ENCODE peak calls at places on chromosome 1, in nine cellular contexts. K is hepatocyte, M is neural progenitor cell, S is PC-3, F is HCT116, Y is GM23338, T is GM23248, G is SK-N-SH, P is MM.1S. L is an unnamed sample.

GRCh38 chr1:167667536-167667935 is 37.5 kb downstream of the RCSD1 start:
- DNase-seq in K (no peak), M (no peak), S (no peak), F (no peak), Y (no peak), T (no peak), G (no peak), P (no peak), L (no peak)

GRCh38 chr1:209601809-209602657 is 18.5 kb downstream of the CAMK1G start:
- DNase-seq in K (peak), M (peak), S (peak), F (peak), Y (peak), T (peak), G (peak), P (peak), L (peak)

GRCh38 chr1:53542551-53542950 is 83.4 kb downstream of the DMRTB1 start:
- DNase-seq in K (no peak), M (no peak), S (no peak), F (no peak), Y (no peak), T (no peak), G (no peak), P (no peak), L (no peak)

GRCh38 chr1:232191560-232191959 is 438.4 kb downstream of the SIPA1L2 start:
- DNase-seq in K (no peak), M (no peak), S (no peak), F (no peak), Y (no peak), T (no peak), G (no peak), P (no peak), L (no peak)

GRCh38 chr1:165290143-165290542 is 66.4 kb downstream of the LMX1A start:
- DNase-seq in K (no peak), M (no peak), S (peak), F (no peak), Y (peak), T (peak), G (peak), P (no peak), L (no peak)

GRCh38 chr1:110159160-110159559 is 8.9 kb downstream of the SLC6A17 start:
- DNase-seq in K (no peak), M (no peak), S (no peak), F (no peak), Y (no peak), T (no peak), G (no peak), P (no peak), L (no peak)

GRCh38 chr1:39754026-39754569 is 15.4 kb downstream of the PPIE start:
- DNase-seq in K (no peak), M (no peak), S (peak), F (no peak), Y (no peak), T (peak), G (no peak), P (no peak), L (no peak)

GRCh38 chr1:227131193-227131592 is 187.1 kb downstream of the CDC42BPA start:
- DNase-seq in K (peak), M (peak), S (peak), F (peak), Y (peak), T (peak), G (peak), P (peak), L (peak)

GRCh38 chr1:18319099-18319498 is 161.6 kb upstream of the KLHDC7A start:
- DNase-seq in K (no peak), M (no peak), S (no peak), F (peak), Y (no peak), T (no peak), G (no peak), P (no peak), L (no peak)

GRCh38 chr1:150970818-150971582 is 3.6 kb downstream of the CERS2 start:
- DNase-seq in K (peak), M (peak), S (no peak), F (no peak), Y (peak), T (peak), G (no peak), P (no peak), L (no peak)

GRCh38 chr1:150971583-150972416 is 2.8 kb downstream of the CERS2 start:
- DNase-seq in K (peak), M (peak), S (no peak), F (no peak), Y (peak), T (peak), G (peak), P (no peak), L (peak)

GRCh38 chr1:150966011-150966410 is 8.6 kb downstream of the CERS2 start:
- DNase-seq in K (no peak), M (no peak), S (no peak), F (no peak), Y (no peak), T (no peak), G (no peak), P (no peak), L (no peak)

GRCh38 chr1:150968491-150968890 is 6.1 kb downstream of the CERS2 start:
- DNase-seq in K (no peak), M (no peak), S (no peak), F (no peak), Y (no peak), T (no peak), G (no peak), P (no peak), L (no peak)

GRCh38 chr1:150967936-150968335 is 6.7 kb downstream of the CERS2 start:
- DNase-seq in K (no peak), M (no peak), S (no peak), F (no peak), Y (no peak), T (no peak), G (no peak), P (no peak), L (no peak)
- H3K27ac ChIP-seq in K (no peak), M (no peak), S (no peak), F (no peak), Y (no peak), T (no peak), G (no peak), P (no peak), L (no peak)

GRCh38 chr1:6448749-6449631 is 17.0 kb downstream of the TNFRSF25 start:
- DNase-seq in K (peak), M (peak), S (peak), F (no peak), Y (peak), T (peak), G (peak), P (no peak), L (no peak)

GRCh38 chr1:6447016-6447817 is 18.8 kb downstream of the TNFRSF25 start:
- DNase-seq in K (no peak), M (peak), S (no peak), F (no peak), Y (peak), T (no peak), G (no peak), P (no peak), L (peak)

GRCh38 chr1:6450005-6450450 is 15.9 kb downstream of the TNFRSF25 start:
- DNase-seq in K (no peak), M (no peak), S (no peak), F (no peak), Y (no peak), T (no peak), G (no peak), P (no peak), L (no peak)

GRCh38 chr1:6446665-6447015 is 19.3 kb downstream of the TNFRSF25 start:
- DNase-seq in K (no peak), M (no peak), S (no peak), F (no peak), Y (no peak), T (no peak), G (no peak), P (no peak), L (no peak)

GRCh38 chr1:6447818-6448748 is 17.9 kb downstream of the TNFRSF25 start:
- DNase-seq in K (peak), M (peak), S (peak), F (peak), Y (peak), T (no peak), G (no peak), P (peak), L (peak)
- TF ChIP-seq EZH2phosphoT487 in K (peak), M (no peak), S (no peak), F (no peak), Y (no peak), T (no peak), G (no peak), P (no peak), L (no peak)

DNA sequence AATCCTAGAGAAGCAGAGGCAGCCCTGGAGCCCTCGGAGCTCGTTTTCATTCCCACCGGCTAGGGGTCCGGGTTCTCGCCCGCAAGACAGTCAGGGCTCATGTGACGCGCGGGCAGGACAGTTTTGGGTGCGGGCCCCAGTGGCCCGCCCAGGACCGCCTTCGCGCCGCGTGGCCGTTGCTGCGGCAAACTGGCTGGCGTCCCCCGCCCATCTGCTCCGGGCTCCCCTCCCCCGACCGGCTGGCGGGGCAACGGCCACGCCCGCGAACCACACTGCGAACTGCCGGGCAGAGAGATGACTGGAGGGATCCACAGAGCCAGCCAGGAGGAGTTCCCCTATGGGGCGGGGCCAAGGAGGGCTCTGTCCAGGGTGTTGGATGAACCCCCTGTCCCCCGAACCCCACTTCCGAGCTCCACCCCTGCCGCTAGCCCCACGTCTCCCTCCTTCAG is 899 bp upstream of the HES2 start:
- DNase-seq in K (no peak), M (peak), S (no peak), F (no peak), Y (peak), T (peak), G (no peak), P (no peak), L (no peak)
- H3K4me2 ChIP-seq in K (peak), M (peak), S (peak), F (peak), Y (peak), T (peak), G (no peak), P (no peak), L (no peak)

DNA sequence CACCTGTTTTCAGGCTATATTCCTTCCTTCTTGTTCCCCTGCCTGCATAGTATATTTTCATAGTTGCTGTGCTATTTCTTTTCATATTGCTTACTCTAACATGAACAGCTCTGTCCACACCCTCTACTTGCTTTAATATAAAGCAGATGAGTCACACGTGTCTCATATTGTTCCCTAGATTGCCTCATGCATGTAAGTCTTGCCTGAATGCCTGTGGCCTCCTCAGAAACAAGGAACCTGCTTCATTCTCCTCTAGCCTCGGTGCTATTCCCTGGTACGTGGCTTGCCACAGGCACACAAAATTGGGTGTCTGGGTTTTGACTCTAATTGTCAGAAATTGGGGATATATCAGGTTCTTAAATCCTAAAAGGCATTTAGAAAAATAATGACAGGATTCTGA is 16.5 kb upstream of the PKP1 start:
- DNase-seq in K (peak), M (no peak), S (peak), F (no peak), Y (no peak), T (peak), G (no peak), P (no peak), L (no peak)
- H3K27ac ChIP-seq in K (no peak), M (no peak), S (peak), F (no peak), Y (no peak), T (peak), G (peak), P (no peak), L (no peak)

GRCh38 chr1:85605519-85606413 is 25.2 kb downstream of the CCN1 start:
- DNase-seq in K (peak), M (no peak), S (peak), F (no peak), Y (no peak), T (peak), G (no peak), P (no peak), L (peak)
- TF ChIP-seq EZH2phosphoT487 in K (no peak), M (no peak), S (no peak), F (no peak), Y (no peak), T (no peak), G (no peak), P (no peak), L (no peak)

DNA sequence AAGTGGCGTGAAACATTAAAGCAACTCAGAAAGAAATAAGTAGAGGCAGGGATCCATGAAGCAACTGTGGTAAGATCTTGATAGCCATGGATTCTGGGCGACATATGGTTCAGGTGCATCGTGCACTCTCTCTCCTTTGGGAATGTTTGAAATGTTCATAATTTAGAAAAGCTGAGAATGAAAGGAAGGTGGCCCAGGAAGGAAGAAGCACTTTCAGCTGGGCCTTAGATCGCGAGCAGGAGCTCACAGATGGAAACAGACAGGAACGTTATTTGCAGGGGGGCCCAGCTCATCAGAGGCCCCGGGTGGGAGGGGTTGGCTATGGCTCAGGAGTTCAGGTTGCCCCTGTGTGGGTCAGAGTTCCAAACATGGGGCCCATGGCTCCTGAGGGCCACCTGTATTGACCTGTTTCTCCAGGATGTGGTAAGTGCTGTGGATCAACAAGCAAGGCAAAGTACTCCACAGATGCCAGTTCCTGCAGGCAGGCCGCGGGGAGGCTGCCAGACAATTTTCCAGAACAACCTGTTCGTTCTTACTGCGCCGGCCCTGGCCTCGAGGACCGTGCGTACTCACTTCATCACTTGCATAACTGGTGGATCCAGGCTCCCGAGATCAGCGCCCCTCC is 253.2 kb downstream of the TOMM20 start:
- DNase-seq in K (no peak), M (no peak), S (no peak), F (no peak), Y (no peak), T (no peak), G (no peak), P (no peak), L (no peak)
- H3K4me2 ChIP-seq in K (no peak), M (no peak), S (no peak), F (no peak), Y (no peak), T (no peak), G (no peak), P (no peak), L (no peak)